ENCODE peak calls at places on chromosomes 5 and 9, in seven cellular contexts. D, V, F, Y, C, X and H are unnamed samples.

GRCh38 chr9:1296331-1296730 is 246.2 kb downstream of the DMRT2 start:
- DNase-seq in C (no peak), Y (no peak), V (no peak), D (no peak), F (no peak), X (no peak), H (no peak)

GRCh38 chr9:78369644-78370219 is 72.8 kb downstream of the PSAT1 start:
- DNase-seq in F (peak; percentile 23), Y (peak; percentile 73), X (peak; percentile 60), D (no peak), C (peak; percentile 93), V (peak; percentile 79), H (peak; percentile 52)

GRCh38 chr9:126217797-126218196 is 108.8 kb upstream of the MVB12B start:
- DNase-seq in Y (no peak), V (no peak), F (no peak), C (peak; percentile 39), X (no peak), D (no peak), H (no peak)

GRCh38 chr5:2110137-2110933 is 227.6 kb upstream of the IRX4 start:
- DNase-seq in C (no peak), X (no peak), Y (no peak), F (no peak), D (no peak), V (no peak), H (no peak)

GRCh38 chr5:169970911-169971436 is 9.3 kb downstream of the INSYN2B start:
- DNase-seq in D (no peak), Y (no peak), C (no peak), F (no peak), X (no peak), V (peak; percentile 24), H (no peak)

GRCh38 chr9:110426052-110426709 is 88.5 kb upstream of the TXNDC8 start:
- DNase-seq in C (no peak), X (peak; percentile 11), F (no peak), D (no peak), Y (no peak), V (no peak), H (no peak)

GRCh38 chr9:37914154-37914551 is 10.2 kb upstream of the SLC25A51 start:
- DNase-seq in D (no peak), V (no peak), Y (no peak), C (no peak), F (no peak), X (no peak), H (no peak)

GRCh38 chr5:43101491-43101890 is 19.2 kb upstream of the ZNF131 start:
- DNase-seq in D (no peak), X (no peak), C (no peak), V (no peak), Y (no peak), F (no peak), H (no peak)

GRCh38 chr5:131277415-131277814 is 13.6 kb downstream of the CDC42SE2 start:
- DNase-seq in X (no peak), F (no peak), D (no peak), Y (no peak), C (no peak), V (no peak), H (no peak)

GRCh38 chr9:94770344-94770743 is 43.8 kb downstream of the AOPEP start:
- DNase-seq in V (no peak), F (no peak), Y (no peak), X (no peak), C (no peak), D (no peak), H (no peak)

GRCh38 chr9:38200431-38200830 is 131.4 kb upstream of the SHB start:
- DNase-seq in V (no peak), Y (no peak), D (no peak), X (no peak), F (no peak), C (no peak), H (no peak)

GRCh38 chr5:143541943-143542797 is 138.7 kb upstream of the NR3C1 start:
- DNase-seq in F (no peak), Y (no peak), D (no peak), V (no peak), X (no peak), C (no peak), H (no peak)

GRCh38 chr5:73690015-73690414 is 64.0 kb downstream of the ARHGEF28 start:
- DNase-seq in D (no peak), F (no peak), X (no peak), C (no peak), V (no peak), Y (no peak), H (no peak)

GRCh38 chr5:148492351-148492750 is 108.6 kb downstream of the FBXO38 start:
- DNase-seq in Y (no peak), F (no peak), C (no peak), X (no peak), D (no peak), V (no peak), H (no peak)

GRCh38 chr9:93711002-93711401 is 134.6 kb downstream of the PHF2 start:
- DNase-seq in Y (no peak), C (no peak), V (no peak), X (no peak), D (no peak), F (no peak), H (no peak)

GRCh38 chr9:133954862-133955529 is 37.1 kb downstream of the VAV2 start:
- DNase-seq in D (peak; percentile 59), F (no peak), C (no peak), Y (no peak), V (no peak), X (no peak), H (no peak)

GRCh38 chr9:121576281-121577075 is 75.0 kb upstream of the DAB2IP start:
- DNase-seq in C (no peak), X (peak; percentile 25), D (no peak), Y (peak; percentile 12), V (no peak), F (no peak), H (no peak)

GRCh38 chr9:77013186-77013931 is 6.1 kb upstream of the FOXB2 start:
- DNase-seq in V (peak; percentile 12), D (no peak), C (no peak), F (no peak), X (no peak), Y (no peak), H (no peak)

GRCh38 chr9:77013932-77014596 is 5.4 kb upstream of the FOXB2 start:
- DNase-seq in C (peak; percentile 61), Y (no peak), D (no peak), X (no peak), F (no peak), V (peak; percentile 28), H (no peak)

GRCh38 chr9:77010527-77010926 is 8.9 kb upstream of the FOXB2 start:
- DNase-seq in D (no peak), V (no peak), C (no peak), Y (no peak), F (no peak), X (no peak), H (no peak)

GRCh38 chr9:77014597-77015263 is 4.7 kb upstream of the FOXB2 start:
- DNase-seq in V (no peak), D (no peak), X (no peak), C (peak; percentile 74), F (no peak), Y (no peak), H (no peak)

DNA sequence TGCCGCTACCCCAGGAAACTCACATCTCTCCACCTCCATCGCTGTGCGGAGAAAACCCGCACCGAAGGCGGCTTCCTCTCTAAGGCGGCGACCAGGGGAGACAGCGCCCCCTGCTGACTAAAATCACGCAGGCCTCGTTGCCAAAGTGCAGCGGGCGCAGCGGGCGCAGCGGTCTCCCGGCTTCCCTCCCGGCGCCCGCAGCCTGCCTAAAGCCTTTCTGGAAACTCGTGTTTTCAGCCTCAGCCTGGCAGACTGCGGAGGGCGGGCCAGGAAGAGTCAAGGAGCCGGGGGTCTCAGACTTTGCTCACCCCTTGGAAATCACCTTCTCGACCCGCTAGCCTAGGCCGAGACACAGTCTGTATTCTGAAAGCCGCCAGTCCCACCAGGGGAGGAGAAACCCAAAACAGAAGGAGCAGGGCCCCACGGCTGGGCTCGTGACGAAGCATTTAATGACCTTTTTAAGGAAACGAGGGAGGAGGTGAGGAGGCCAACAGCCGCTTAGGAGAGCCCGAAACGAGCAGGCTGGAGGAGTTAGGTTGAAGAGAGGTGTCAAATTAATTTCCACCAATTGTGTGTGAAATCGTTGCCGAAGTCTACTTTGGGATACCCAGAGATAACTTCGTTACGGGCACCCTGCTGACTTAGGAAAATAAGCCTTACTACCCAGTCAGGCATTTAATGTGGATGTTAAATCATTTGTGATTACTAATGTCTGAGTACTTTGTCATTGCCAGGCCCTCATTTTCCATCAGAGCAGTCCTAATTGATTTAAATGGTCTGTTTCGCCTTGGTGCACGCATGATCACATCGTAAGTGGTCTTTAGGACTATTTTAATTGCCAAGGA is 7.3 kb upstream of the FOXB2 start:
- DNase-seq in C (peak; percentile 98), D (no peak), V (peak; percentile 77), Y (peak; percentile 65), F (no peak), X (peak; percentile 20), H (peak; percentile 38)
- TF ChIP-seq JUND in C (no peak), D (no peak), V (no peak), Y (no peak), F (no peak), X (no peak), H (no peak)

DNA sequence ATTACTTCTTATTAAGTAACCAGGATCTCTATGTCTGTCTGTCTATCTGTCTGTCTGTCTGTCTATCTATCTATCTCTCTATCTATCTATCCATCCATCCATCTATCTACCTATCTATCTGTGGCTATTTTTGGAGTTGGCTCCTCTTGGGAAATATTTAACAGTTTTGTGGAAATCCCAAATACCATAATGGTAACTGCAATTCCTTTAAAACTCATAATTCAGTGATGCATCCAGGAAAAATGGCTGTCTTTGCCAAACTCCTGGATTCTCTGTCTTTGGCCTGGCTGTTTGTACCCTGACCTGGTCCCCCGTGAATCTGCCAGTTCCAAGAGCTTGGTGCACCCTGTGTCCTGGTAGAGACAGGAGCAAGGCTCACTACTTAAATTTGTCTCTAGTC is 197.0 kb downstream of the PCSK1 start:
- DNase-seq in D (no peak), F (no peak), X (no peak), V (no peak), Y (no peak), C (no peak), H (no peak)
- TF ChIP-seq JUND in D (no peak), F (no peak), X (no peak), V (peak; percentile 20), Y (no peak), C (no peak), H (no peak)

GRCh38 chr9:89811356-89811755 is 206.5 kb downstream of the GADD45G start:
- DNase-seq in V (no peak), D (no peak), X (no peak), C (peak; percentile 26), F (no peak), Y (no peak), H (no peak)
- TF ChIP-seq JUND in V (no peak), D (no peak), X (no peak), C (no peak), F (no peak), Y (no peak), H (no peak)

GRCh38 chr9:116774421-116774820 is 87.3 kb downstream of the TRIM32 start:
- DNase-seq in F (no peak), Y (no peak), D (no peak), C (no peak), X (no peak), V (no peak), H (no peak)
- TF ChIP-seq JUND in F (no peak), Y (no peak), D (no peak), C (no peak), X (no peak), V (no peak), H (no peak)

GRCh38 chr5:56282241-56282640 is 49.1 kb upstream of the ANKRD55 start:
- DNase-seq in C (no peak), D (no peak), Y (no peak), V (no peak), X (no peak), F (no peak), H (no peak)
- TF ChIP-seq JUND in C (no peak), D (no peak), Y (no peak), V (no peak), X (no peak), F (no peak), H (no peak)